ENCODE peak calls at places on chromosome 5, in six cellular contexts. K, T, M, X, A and H are unnamed samples.
A peak's percentile ranks its signal among the peaks of the same experiment; 100 is the strongest.

GRCh38 chr5:159304961-159305595 is 25.2 kb downstream of the IL12B start:
- DNase-seq in K (no peak), T (no peak), M (no peak), X (no peak), A (no peak), H (peak; percentile 35)

GRCh38 chr5:127571314-127571713 is 53.9 kb downstream of the PRRC1 start:
- DNase-seq in K (no peak), T (no peak), M (no peak), X (no peak), A (no peak), H (no peak)

GRCh38 chr5:73179730-73180129 is 6.7 kb downstream of the TMEM174 start:
- DNase-seq in K (no peak), T (no peak), M (no peak), X (no peak), A (no peak), H (no peak)

GRCh38 chr5:172293054-172293744 is 9.6 kb upstream of the UBTD2 start:
- DNase-seq in K (peak; percentile 80), T (peak; percentile 84), M (peak; percentile 75), X (peak; percentile 44), A (peak; percentile 36), H (peak; percentile 63)

GRCh38 chr5:62692946-62693713 is 114.5 kb downstream of the LRRC70 start:
- DNase-seq in K (no peak), T (no peak), M (no peak), X (no peak), A (no peak), H (no peak)

GRCh38 chr5:52560366-52560765 is 227.3 kb upstream of the ITGA1 start:
- DNase-seq in K (no peak), T (no peak), M (peak; percentile 6), X (no peak), A (no peak), H (peak; percentile 6)

GRCh38 chr5:65734921-65735320 is 12.9 kb downstream of the NLN start:
- DNase-seq in K (no peak), T (no peak), M (no peak), X (no peak), A (no peak), H (no peak)

GRCh38 chr5:484556-484955 is 39.7 kb downstream of the SLC9A3 start:
- DNase-seq in K (no peak), T (no peak), M (no peak), X (no peak), A (no peak), H (no peak)

GRCh38 chr5:56979968-56980367 is 28.0 kb upstream of the MIER3 start:
- DNase-seq in K (no peak), T (no peak), M (no peak), X (no peak), A (no peak), H (no peak)

GRCh38 chr5:168978015-168978414 is 322.9 kb downstream of the SLIT3 start:
- DNase-seq in K (no peak), T (peak; percentile 88), M (peak; percentile 9), X (no peak), A (no peak), H (peak; percentile 75)

GRCh38 chr5:169546346-169546745 is 37.2 kb upstream of the SPDL1 start:
- DNase-seq in K (no peak), T (no peak), M (no peak), X (no peak), A (no peak), H (no peak)